ENCODE peak calls at places on chromosomes 6 and 20, in four cellular contexts. P is heart right ventricle, V is mesendoderm, Z is cardiac muscle cell. W is an unnamed sample.

GRCh38 chr6:118146584-118146983 is 239.5 kb downstream of the SLC35F1 start:
- DNase-seq in P (no peak), V (no peak), Z (no peak), W (no peak)

GRCh38 chr6:53107091-53107490 is 41.5 kb downstream of the GCM1 start:
- DNase-seq in P (no peak), V (no peak), Z (peak), W (no peak)

GRCh38 chr6:116363759-116364158 is 7.0 kb upstream of the DSE start:
- DNase-seq in P (no peak), V (no peak), Z (peak), W (no peak)

GRCh38 chr6:166934174-166934573 is 22.2 kb downstream of the RNASET2 start:
- DNase-seq in P (no peak), V (no peak), Z (no peak), W (no peak)

GRCh38 chr6:144338474-144338873 is 53.3 kb downstream of the UTRN start:
- DNase-seq in P (no peak), V (no peak), Z (no peak), W (no peak)

GRCh38 chr20:62666736-62667529 is 24.6 kb downstream of the SLCO4A1 start:
- DNase-seq in P (peak), V (no peak), Z (peak), W (no peak)

GRCh38 chr6:129163551-129163950 is 280.6 kb downstream of the LAMA2 start:
- DNase-seq in P (no peak), V (no peak), Z (no peak), W (no peak)

GRCh38 chr6:169224185-169224695 is 29.4 kb downstream of the THBS2 start:
- DNase-seq in P (peak), V (no peak), Z (peak), W (peak)

GRCh38 chr6:140043762-140044378 is 669.4 kb upstream of the CITED2 start:
- DNase-seq in P (no peak), V (no peak), Z (no peak), W (no peak)

GRCh38 chr20:54275359-54276108 is 67.6 kb downstream of the PFDN4 start:
- DNase-seq in P (no peak), V (no peak), Z (no peak), W (no peak)

GRCh38 chr6:88380083-88380482 is 213.9 kb upstream of the CNR1 start:
- DNase-seq in P (no peak), V (no peak), Z (peak), W (peak)

GRCh38 chr20:48324744-48325143 is 503.1 kb downstream of the PREX1 start:
- DNase-seq in P (no peak), V (no peak), Z (no peak), W (no peak)

GRCh38 chr20:35226775-35227681 is 538 bp downstream of the MMP24 start:
- DNase-seq in P (peak), V (peak), Z (peak), W (peak)

GRCh38 chr20:62183426-62184142 is 756 bp downstream of the MTG2 start:
- DNase-seq in P (no peak), V (no peak), Z (peak), W (no peak)

GRCh38 chr20:32474009-32474716 is 111.0 kb downstream of the NOL4L start:
- DNase-seq in P (no peak), V (no peak), Z (no peak), W (no peak)

GRCh38 chr20:32473231-32474008 is 111.7 kb downstream of the NOL4L start:
- DNase-seq in P (no peak), V (no peak), Z (no peak), W (no peak)

GRCh38 chr20:32470940-32471339 is 112.8 kb downstream of the ASXL1 start:
- DNase-seq in P (no peak), V (no peak), Z (no peak), W (no peak)

GRCh38 chr20:32474717-32474966 is 110.5 kb downstream of the NOL4L start:
- DNase-seq in P (no peak), V (no peak), Z (no peak), W (no peak)

DNA sequence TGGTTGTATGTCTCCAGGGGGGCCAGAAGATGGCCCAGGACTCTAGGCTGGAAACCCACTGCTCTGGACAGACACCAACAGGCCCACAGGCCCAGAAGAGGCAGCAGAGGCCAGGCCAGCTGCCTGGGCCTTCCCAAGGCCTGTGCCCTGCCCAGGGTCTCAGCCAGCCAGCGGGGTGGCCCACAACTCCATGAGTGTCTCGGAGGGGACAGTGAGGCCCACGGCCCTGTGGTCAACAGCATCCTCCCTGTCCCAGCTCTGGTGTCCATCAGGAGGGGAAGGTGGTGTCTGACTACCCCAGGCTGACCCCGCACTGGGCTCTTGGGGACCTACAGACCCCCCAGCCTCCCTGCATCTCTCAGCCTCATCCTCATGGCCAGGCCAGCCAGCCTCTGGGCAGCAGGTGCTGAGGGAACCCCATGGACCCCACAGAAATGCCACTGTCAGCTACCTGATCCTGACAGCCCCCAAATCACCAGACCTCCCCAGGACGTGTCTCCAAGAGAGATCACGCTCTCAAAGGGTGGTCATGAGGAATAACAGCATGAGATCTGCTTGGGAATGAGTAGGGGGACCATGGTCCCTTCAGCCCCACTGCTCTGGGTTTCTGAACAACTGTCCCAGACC is 112.4 kb downstream of the NOL4L start:
- DNase-seq in P (no peak), V (no peak), Z (no peak), W (no peak)
- H3K27ac ChIP-seq in P (peak), V (no peak), Z (no peak), W (no peak)

GRCh38 chr6:102736941-102737368 is 1343.4 kb downstream of the GRIK2 start:
- DNase-seq in P (no peak), V (no peak), Z (no peak), W (no peak)
- H3K27ac ChIP-seq in P (no peak), V (no peak), Z (no peak), W (peak)

GRCh38 chr6:73314577-73315492 is 39.2 kb downstream of the DPPA5 start:
- DNase-seq in P (no peak), V (no peak), Z (peak), W (no peak)

GRCh38 chr6:73309784-73310502 is 44.1 kb downstream of the DPPA5 start:
- DNase-seq in P (peak), V (peak), Z (peak), W (peak)

GRCh38 chr6:73308712-73309533 is 45.2 kb downstream of the DPPA5 start:
- DNase-seq in P (no peak), V (peak), Z (peak), W (no peak)

DNA sequence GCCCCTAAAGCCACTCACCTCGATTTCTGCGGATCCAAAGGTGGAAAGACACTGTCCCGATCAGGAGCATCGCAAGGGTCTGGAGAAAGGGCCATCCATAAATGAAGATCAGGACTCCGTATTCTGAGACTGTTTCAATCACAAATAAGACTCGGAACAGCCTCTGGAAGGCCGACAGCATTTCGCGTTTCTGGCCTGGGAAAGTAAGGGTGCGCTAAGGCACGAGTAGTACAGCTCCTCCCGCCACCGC is 44.6 kb downstream of the DPPA5 start:
- DNase-seq in P (no peak), V (no peak), Z (no peak), W (no peak)
- H3K27ac ChIP-seq in P (no peak), V (no peak), Z (no peak), W (no peak)

GRCh38 chr6:45609141-45609638 is 231.5 kb upstream of the SUPT3H start:
- DNase-seq in P (no peak), V (no peak), Z (peak), W (no peak)

GRCh38 chr6:45608252-45608911 is 230.6 kb upstream of the SUPT3H start:
- DNase-seq in P (no peak), V (peak), Z (peak), W (no peak)

GRCh38 chr6:45610832-45611231 is 233.1 kb upstream of the SUPT3H start:
- DNase-seq in P (no peak), V (no peak), Z (no peak), W (no peak)

GRCh38 chr6:45611502-45611901 is 233.8 kb upstream of the SUPT3H start:
- DNase-seq in P (no peak), V (no peak), Z (no peak), W (no peak)

DNA sequence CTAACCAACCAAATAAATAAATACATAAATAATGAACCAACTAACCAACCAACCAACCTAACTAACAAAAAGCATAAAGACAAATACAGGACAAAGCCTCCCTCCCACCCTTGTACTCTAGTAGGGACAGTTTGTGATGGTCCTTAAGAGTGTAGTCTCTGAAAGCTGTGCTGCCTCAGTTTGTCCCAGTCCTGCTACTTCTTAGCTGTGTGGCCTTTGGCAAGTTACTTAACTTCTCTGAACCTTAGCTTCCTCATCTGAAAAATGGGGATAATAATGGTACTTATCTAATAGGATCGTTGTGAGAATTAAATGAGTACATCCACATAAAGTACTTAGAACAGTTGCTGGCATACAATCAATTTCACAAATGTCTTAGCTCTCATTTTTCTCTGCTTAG is 232.6 kb upstream of the SUPT3H start:
- DNase-seq in P (no peak), V (no peak), Z (no peak), W (no peak)
- H3K27ac ChIP-seq in P (no peak), V (no peak), Z (no peak), W (no peak)

GRCh38 chr6:43125555-43125954 is 45.5 kb upstream of the SRF start:
- DNase-seq in P (no peak), V (no peak), Z (no peak), W (no peak)
- H3K27ac ChIP-seq in P (no peak), V (no peak), Z (peak), W (no peak)

DNA sequence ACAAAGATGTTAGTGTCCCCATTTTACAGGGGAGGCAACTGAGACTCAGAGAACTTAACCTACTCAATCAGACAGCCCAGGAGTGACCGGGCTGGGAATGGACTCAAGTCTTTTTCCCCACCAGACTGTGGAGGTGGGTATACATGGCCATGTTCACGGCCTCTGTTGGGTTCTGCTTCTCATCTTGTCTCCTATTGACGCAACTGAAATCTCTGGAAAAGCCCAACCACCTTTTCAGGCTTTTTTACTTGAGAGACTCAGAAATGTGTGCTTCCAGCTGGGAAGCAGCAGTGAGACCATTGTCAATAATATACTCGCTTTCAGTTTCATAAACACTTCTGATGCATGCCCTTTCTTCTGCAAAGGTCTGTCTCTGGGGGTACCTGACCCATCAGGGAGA is 70.7 kb downstream of the SOBP start:
- DNase-seq in P (peak), V (peak), Z (peak), W (no peak)
- H3K27ac ChIP-seq in P (peak), V (no peak), Z (peak), W (peak)

DNA sequence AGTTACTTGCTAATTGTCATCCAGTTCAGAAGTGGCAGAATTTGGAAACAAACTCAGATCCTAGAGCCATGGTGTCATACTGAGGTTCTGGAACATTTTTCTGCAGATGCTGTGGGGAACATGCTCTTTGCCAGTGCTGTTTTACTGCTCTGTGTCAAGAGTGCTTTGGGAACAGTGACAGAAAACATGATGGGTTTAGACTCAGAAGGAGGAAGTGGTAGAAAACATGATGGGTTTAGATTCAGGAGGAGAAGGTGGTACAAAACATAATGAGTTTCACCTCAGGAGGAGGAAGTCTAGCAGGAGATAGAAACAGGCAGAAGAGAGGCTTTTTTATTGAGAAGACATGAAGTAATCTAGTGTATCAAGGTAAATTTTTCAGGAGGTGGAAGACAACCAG is 815.5 kb downstream of the DHX35 start:
- DNase-seq in P (no peak), V (no peak), Z (no peak), W (no peak)
- H3K27ac ChIP-seq in P (no peak), V (no peak), Z (no peak), W (no peak)

DNA sequence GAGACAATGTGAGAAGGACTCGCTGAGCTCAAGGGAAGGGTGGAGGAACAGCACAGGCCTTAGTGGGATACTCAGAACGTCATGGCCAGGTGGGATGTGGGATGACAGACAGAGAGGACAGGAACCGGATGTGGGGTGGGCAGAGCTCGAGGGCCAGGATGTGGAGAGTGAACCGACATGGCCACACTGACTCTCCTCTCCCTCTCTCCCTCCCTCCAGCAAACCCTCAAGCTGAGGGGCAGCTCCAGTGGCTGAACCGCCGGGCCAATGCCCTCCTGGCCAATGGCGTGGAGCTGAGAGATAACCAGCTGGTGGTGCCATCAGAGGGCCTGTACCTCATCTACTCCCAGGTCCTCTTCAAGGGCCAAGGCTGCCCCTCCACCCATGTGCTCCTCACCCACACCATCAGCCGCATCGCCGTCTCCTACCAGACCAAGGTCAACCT is 1.6 kb downstream of the TNF start:
- DNase-seq in P (no peak), V (no peak), Z (no peak), W (no peak)
- H3K27ac ChIP-seq in P (no peak), V (no peak), Z (no peak), W (no peak)

GRCh38 chr20:43923917-43924316 is 9.3 kb downstream of the TOX2 start:
- DNase-seq in P (no peak), V (no peak), Z (no peak), W (no peak)
- H3K27ac ChIP-seq in P (no peak), V (no peak), Z (no peak), W (no peak)

W was measured in aorta.